ENCODE peak calls at places on chromosomes 11 and 22, in seven cellular contexts. F, N, U, P, Y, H and Z are unnamed samples.

GRCh38 chr11:95081412-95081811 is 8.2 kb upstream of the ENDOD1 start:
- DNase-seq in F (peak; percentile 85), N (no peak), P (no peak), U (no peak), Y (no peak), H (no peak), Z (no peak)

GRCh38 chr22:50182176-50183081 is 3.3 kb upstream of the TRABD start:
- DNase-seq in H (no peak), N (no peak), U (no peak), F (peak; percentile 90), P (no peak), Y (no peak), Z (no peak)

GRCh38 chr11:30579348-30579747 is 6.8 kb downstream of the MPPED2 start:
- DNase-seq in P (no peak), F (no peak), Y (no peak), U (no peak), H (no peak), N (no peak), Z (no peak)

GRCh38 chr11:83726316-83726715 is 440.1 kb upstream of the CCDC90B start:
- DNase-seq in H (no peak), U (no peak), Y (no peak), N (no peak), P (no peak), F (no peak), Z (no peak)

GRCh38 chr11:133844217-133844616 is 1.1 kb downstream of the SPATA19 start:
- DNase-seq in F (no peak), H (no peak), N (no peak), Y (no peak), P (no peak), U (no peak), Z (no peak)

GRCh38 chr11:65861165-65861505 is 902 bp downstream of the MUS81 start:
- DNase-seq in U (no peak), P (no peak), Y (no peak), F (no peak), H (no peak), N (no peak), Z (no peak)

GRCh38 chr11:108278546-108278945 is 55.7 kb downstream of the ATM start:
- DNase-seq in U (no peak), H (no peak), N (no peak), P (no peak), F (no peak), Y (no peak), Z (no peak)

GRCh38 chr11:35878736-35879135 is 65.1 kb upstream of the LDLRAD3 start:
- DNase-seq in Y (no peak), N (no peak), H (no peak), P (no peak), U (no peak), F (no peak), Z (no peak)

GRCh38 chr11:94771390-94771789 is 3.2 kb downstream of the AMOTL1 start:
- DNase-seq in N (no peak), H (no peak), U (no peak), F (no peak), P (no peak), Y (no peak), Z (no peak)